ENCODE peak calls at places on chromosomes 3 and 15, in four cellular contexts. K, Y, C and O are unnamed samples.

GRCh38 chr3:46845860-46846623 is 17.2 kb downstream of the MYL3 start:
- DNase-seq in Y (peak; percentile 78), C (peak; percentile 87), K (no peak), O (peak; percentile 72)

GRCh38 chr3:51945031-51945840 is 3.1 kb downstream of the PARP3 start:
- DNase-seq in Y (no peak), C (no peak), K (peak; percentile 74), O (no peak)

GRCh38 chr3:138898301-138898700 is 48.6 kb downstream of the FOXL2 start:
- DNase-seq in K (no peak), C (no peak), Y (no peak), O (peak; percentile 67)

GRCh38 chr3:142154186-142154585 is 4.8 kb upstream of the TFDP2 start:
- DNase-seq in Y (no peak), C (no peak), K (no peak), O (no peak)

GRCh38 chr15:100227781-100228180 is 114.0 kb downstream of the ADAMTS17 start:
- DNase-seq in Y (no peak), C (no peak), K (no peak), O (no peak)

GRCh38 chr3:58804914-58805313 is 138.3 kb upstream of the FAM3D start:
- DNase-seq in Y (no peak), C (no peak), K (no peak), O (peak; percentile 10)

GRCh38 chr3:31980530-31981205 is 394 bp downstream of the OSBPL10 start:
- DNase-seq in Y (peak; percentile 36), K (peak; percentile 76), C (peak; percentile 57), O (peak; percentile 66)

GRCh38 chr15:81338422-81339007 is 14.6 kb upstream of the STARD5 start:
- DNase-seq in K (no peak), C (no peak), Y (no peak), O (peak; percentile 93)

GRCh38 chr15:32716960-32717289 is 879 bp upstream of the GREM1 start:
- DNase-seq in C (peak; percentile 44), K (no peak), Y (no peak), O (no peak)

GRCh38 chr3:194330579-194330978 is 20.5 kb downstream of the CPN2 start:
- DNase-seq in C (no peak), Y (no peak), K (no peak), O (peak; percentile 69)

GRCh38 chr15:34942363-34942762 is 27.2 kb downstream of the AQR start:
- DNase-seq in K (no peak), C (no peak), Y (no peak), O (peak; percentile 84)

GRCh38 chr3:58837863-58838255 is 171.3 kb upstream of the FAM3D start:
- DNase-seq in C (no peak), Y (no peak), K (no peak), O (no peak)

GRCh38 chr15:31032959-31033358 is 41.5 kb upstream of the MTMR10 start:
- DNase-seq in K (no peak), C (no peak), Y (no peak), O (peak; percentile 71)

GRCh38 chr15:74955796-74956647 is 550 bp downstream of the RPP25 start:
- DNase-seq in Y (peak; percentile 37), K (peak; percentile 88), C (peak; percentile 76), O (peak; percentile 53)

GRCh38 chr3:155230382-155230781 is 63.1 kb downstream of the STRIT1 start:
- DNase-seq in C (no peak), Y (no peak), K (no peak), O (peak; percentile 56)

GRCh38 chr15:90596943-90597342 is 67.2 kb downstream of the CRTC3 start:
- DNase-seq in C (no peak), K (no peak), Y (no peak), O (no peak)

GRCh38 chr3:107911337-107912000 is 179.4 kb downstream of the CD47 start:
- DNase-seq in K (no peak), C (peak; percentile 38), Y (no peak), O (peak; percentile 18)

GRCh38 chr3:61914277-61914676 is 352.9 kb downstream of the PTPRG start:
- DNase-seq in K (no peak), C (no peak), Y (no peak), O (no peak)

GRCh38 chr15:74010929-74011540 is 16.5 kb downstream of the PML start:
- DNase-seq in Y (peak; percentile 37), K (no peak), C (no peak), O (peak; percentile 19)

GRCh38 chr3:135237371-135237770 is 442.3 kb downstream of the EPHB1 start:
- DNase-seq in Y (no peak), C (no peak), K (no peak), O (no peak)

GRCh38 chr3:151864423-151865101 is 8.9 kb upstream of the SUCNR1 start:
- DNase-seq in K (no peak), C (no peak), Y (no peak), O (peak; percentile 85)

GRCh38 chr3:66748175-66748876 is 247.5 kb upstream of the LRIG1 start:
- DNase-seq in Y (no peak), C (no peak), K (no peak), O (no peak)

GRCh38 chr3:156246939-156247725 is 126.8 kb downstream of the KCNAB1 start:
- DNase-seq in Y (no peak), K (no peak), C (no peak), O (no peak)

GRCh38 chr3:145776782-145777408 is 384.1 kb downstream of the PLOD2 start:
- DNase-seq in K (no peak), Y (peak; percentile 78), C (peak; percentile 12), O (peak; percentile 84)

GRCh38 chr3:139930201-139930600 is 4.8 kb upstream of the CLSTN2 start:
- DNase-seq in Y (no peak), C (no peak), K (no peak), O (no peak)

GRCh38 chr3:156633335-156633734 is 41.1 kb upstream of the TIPARP start:
- DNase-seq in K (no peak), Y (no peak), C (no peak), O (peak; percentile 41)

GRCh38 chr3:43286886-43287301 is 554 bp downstream of the SNRK start:
- DNase-seq in Y (peak; percentile 35), C (peak; percentile 40), K (no peak), O (peak; percentile 20)

GRCh38 chr3:69499899-69500316 is 114.0 kb upstream of the FRMD4B start:
- DNase-seq in C (no peak), K (no peak), Y (no peak), O (no peak)

GRCh38 chr3:143287403-143287802 is 167.8 kb downstream of the CHST2 start:
- DNase-seq in Y (no peak), K (no peak), C (no peak), O (peak; percentile 67)

GRCh38 chr3:153572165-153572564 is 410.1 kb downstream of the RAP2B start:
- DNase-seq in Y (no peak), K (no peak), C (no peak), O (no peak)